ENCODE peak calls at places on chromosomes 5 and 9, in seven cellular contexts. Z is astrocyte of the spinal cord; R is activated naive CD4-positive, alpha-beta T cell treated with anti-CD3 and anti-CD28 coated beads, Interleukin-2, amount 10 ng/mL, durations not matched to agents 7 days and 5 days; H is AG08395; D is lower leg skin; O is HCEC 1CT; S is heart left ventricle. Q is an unnamed sample.

GRCh38 chr5:84729326-84729725 is 344.6 kb upstream of the EDIL3 start:
- DNase-seq in Z (peak; percentile 76), R (no peak), H (no peak), D (no peak), O (no peak), S (no peak), Q (no peak)

GRCh38 chr9:96762562-96762961 is 15.3 kb downstream of the ZNF510 start:
- DNase-seq in Z (no peak), R (no peak), H (no peak), D (no peak), O (no peak), S (no peak), Q (no peak)

GRCh38 chr5:84361572-84361971 is 23.1 kb downstream of the EDIL3 start:
- DNase-seq in Z (no peak), R (no peak), H (no peak), D (no peak), O (no peak), S (no peak), Q (no peak)

GRCh38 chr5:45507174-45507573 is 189.0 kb downstream of the HCN1 start:
- DNase-seq in Z (peak; percentile 7), R (no peak), H (no peak), D (no peak), O (no peak), S (no peak), Q (no peak)

GRCh38 chr5:88883566-88884434 is 816 bp upstream of the MEF2C start:
- DNase-seq in Z (peak; percentile 83), R (peak; percentile 25), H (peak; percentile 66), D (peak; percentile 58), O (peak; percentile 83), S (peak; percentile 83), Q (no peak)

GRCh38 chr5:22541037-22541436 is 312.1 kb downstream of the CDH12 start:
- DNase-seq in Z (no peak), R (no peak), H (no peak), D (no peak), O (no peak), S (no peak), Q (no peak)

GRCh38 chr5:142012792-142013388 is at the start of gene GNPDA1:
- DNase-seq in Z (peak; percentile 75), R (peak; percentile 77), H (peak; percentile 93), D (peak; percentile 69), O (peak; percentile 85), S (peak; percentile 88), Q (no peak)

GRCh38 chr9:99345936-99346335 is 123.9 kb downstream of the SEC61B start:
- DNase-seq in Z (peak; percentile 14), R (no peak), H (no peak), D (no peak), O (peak; percentile 79), S (no peak), Q (no peak)

GRCh38 chr9:16294371-16294770 is 576.1 kb downstream of the BNC2 start:
- DNase-seq in Z (peak; percentile 22), R (no peak), H (peak; percentile 12), D (no peak), O (no peak), S (no peak), Q (no peak)

GRCh38 chr5:175680020-175680419 is 22.1 kb downstream of the HRH2 start:
- DNase-seq in Z (no peak), R (no peak), H (no peak), D (no peak), O (no peak), S (no peak), Q (no peak)

GRCh38 chr5:6780802-6781391 is 67.7 kb downstream of the TENT4A start:
- DNase-seq in Z (no peak), R (peak; percentile 54), H (no peak), D (no peak), O (peak; percentile 4), S (no peak), Q (no peak)

GRCh38 chr5:141567513-141568117 is 51.2 kb downstream of the DIAPH1 start:
- DNase-seq in Z (no peak), R (no peak), H (peak; percentile 31), D (no peak), O (no peak), S (no peak), Q (no peak)

GRCh38 chr9:94911211-94911610 is 184.7 kb downstream of the AOPEP start:
- DNase-seq in Z (no peak), R (no peak), H (no peak), D (no peak), O (no peak), S (no peak), Q (no peak)

GRCh38 chr5:140145818-140146522 is 20.2 kb downstream of the IGIP start:
- DNase-seq in Z (peak; percentile 60), R (peak; percentile 63), H (peak; percentile 84), D (peak; percentile 48), O (peak; percentile 77), S (peak; percentile 75), Q (no peak)

GRCh38 chr5:127112347-127112864 is 39.1 kb upstream of the C5orf63 start:
- DNase-seq in Z (peak; percentile 41), R (no peak), H (no peak), D (no peak), O (no peak), S (no peak), Q (no peak)

GRCh38 chr5:177473461-177473991 is at the start of gene DBN1:
- DNase-seq in Z (peak; percentile 51), R (peak; percentile 42), H (peak; percentile 92), D (no peak), O (peak; percentile 64), S (no peak), Q (no peak)

GRCh38 chr5:139746691-139747582 is 48.7 kb upstream of the PSD2 start:
- DNase-seq in Z (peak; percentile 48), R (peak; percentile 60), H (no peak), D (no peak), O (no peak), S (no peak), Q (no peak)

GRCh38 chr5:113693621-113694130 is 180.2 kb downstream of the YTHDC2 start:
- DNase-seq in Z (no peak), R (no peak), H (no peak), D (no peak), O (no peak), S (no peak), Q (no peak)

GRCh38 chr9:69078581-69078980 is 43.0 kb downstream of the FXN start:
- DNase-seq in Z (peak; percentile 38), R (no peak), H (no peak), D (peak; percentile 29), O (no peak), S (peak; percentile 66), Q (no peak)